ENCODE peak calls at places on chromosome 1, in six cellular contexts. One of them, this sample, is unnamed.

GRCh38 chr1:39080884-39081265 is 54.7 kb downstream of the NDUFS5 start:
- DNase-seq in Panc1: no peak
- DNase-seq in HT-29: no peak
- DNase-seq in hypothalamus: no peak
- DNase-seq in psoas muscle: no peak
- DNase-seq in anterior cingulate cortex: no peak
- DNase-seq in this sample: no peak

GRCh38 chr1:93905734-93906133 is 3.5 kb downstream of the GCLM start:
- DNase-seq in Panc1: no peak
- DNase-seq in HT-29: peak
- DNase-seq in hypothalamus: no peak
- DNase-seq in psoas muscle: no peak
- DNase-seq in anterior cingulate cortex: no peak
- DNase-seq in this sample: no peak

GRCh38 chr1:223731076-223731770 is 18.9 kb downstream of the CAPN2 start:
- DNase-seq in Panc1: no peak
- DNase-seq in HT-29: no peak
- DNase-seq in hypothalamus: peak
- DNase-seq in psoas muscle: peak
- DNase-seq in anterior cingulate cortex: peak
- DNase-seq in this sample: peak

GRCh38 chr1:229710746-229711145 is 84.7 kb downstream of the URB2 start:
- DNase-seq in Panc1: no peak
- DNase-seq in HT-29: no peak
- DNase-seq in hypothalamus: no peak
- DNase-seq in psoas muscle: no peak
- DNase-seq in anterior cingulate cortex: no peak
- DNase-seq in this sample: no peak

GRCh38 chr1:54037476-54037875 is 15.5 kb downstream of the TMEM59 start:
- DNase-seq in Panc1: no peak
- DNase-seq in HT-29: no peak
- DNase-seq in hypothalamus: no peak
- DNase-seq in psoas muscle: no peak
- DNase-seq in anterior cingulate cortex: no peak
- DNase-seq in this sample: peak

GRCh38 chr1:48200166-48200900 is 22.2 kb upstream of the SLC5A9 start:
- DNase-seq in Panc1: no peak
- DNase-seq in HT-29: no peak
- DNase-seq in hypothalamus: no peak
- DNase-seq in psoas muscle: no peak
- DNase-seq in anterior cingulate cortex: no peak
- DNase-seq in this sample: no peak

GRCh38 chr1:234533975-234534876 is 55.2 kb upstream of the TARBP1 start:
- DNase-seq in Panc1: no peak
- DNase-seq in HT-29: no peak
- DNase-seq in hypothalamus: no peak
- DNase-seq in psoas muscle: peak
- DNase-seq in anterior cingulate cortex: peak
- DNase-seq in this sample: peak

GRCh38 chr1:6109688-6110087 is 64.0 kb downstream of the KCNAB2 start:
- DNase-seq in Panc1: no peak
- DNase-seq in HT-29: no peak
- DNase-seq in hypothalamus: no peak
- DNase-seq in psoas muscle: peak
- DNase-seq in anterior cingulate cortex: no peak
- DNase-seq in this sample: no peak

GRCh38 chr1:21468597-21468996 is 28.7 kb downstream of the NBPF3 start:
- DNase-seq in Panc1: no peak
- DNase-seq in HT-29: peak
- DNase-seq in hypothalamus: no peak
- DNase-seq in psoas muscle: no peak
- DNase-seq in anterior cingulate cortex: no peak
- DNase-seq in this sample: no peak

GRCh38 chr1:182681516-182681915 is 2.9 kb downstream of the RGS8 start:
- DNase-seq in Panc1: no peak
- DNase-seq in HT-29: no peak
- DNase-seq in hypothalamus: no peak
- DNase-seq in psoas muscle: no peak
- DNase-seq in anterior cingulate cortex: no peak
- DNase-seq in this sample: no peak

GRCh38 chr1:63813829-63814277 is 40.0 kb downstream of the ROR1 start:
- DNase-seq in Panc1: no peak
- DNase-seq in HT-29: no peak
- DNase-seq in hypothalamus: no peak
- DNase-seq in psoas muscle: no peak
- DNase-seq in anterior cingulate cortex: no peak
- DNase-seq in this sample: no peak

GRCh38 chr1:244171241-244171985 is 120.3 kb downstream of the ZBTB18 start:
- DNase-seq in Panc1: no peak
- DNase-seq in HT-29: no peak
- DNase-seq in hypothalamus: no peak
- DNase-seq in psoas muscle: no peak
- DNase-seq in anterior cingulate cortex: peak
- DNase-seq in this sample: no peak

GRCh38 chr1:203093754-203094410 is 8.1 kb upstream of the MYOG start:
- DNase-seq in Panc1: no peak
- DNase-seq in HT-29: no peak
- DNase-seq in hypothalamus: no peak
- DNase-seq in psoas muscle: no peak
- DNase-seq in anterior cingulate cortex: no peak
- DNase-seq in this sample: no peak

GRCh38 chr1:233375653-233376052 is 48.1 kb downstream of the MAP3K21 start:
- DNase-seq in Panc1: no peak
- DNase-seq in HT-29: no peak
- DNase-seq in hypothalamus: no peak
- DNase-seq in psoas muscle: no peak
- DNase-seq in anterior cingulate cortex: no peak
- DNase-seq in this sample: no peak

GRCh38 chr1:212683357-212683722 is 16.3 kb downstream of the BATF3 start:
- DNase-seq in Panc1: no peak
- DNase-seq in HT-29: no peak
- DNase-seq in hypothalamus: no peak
- DNase-seq in psoas muscle: peak
- DNase-seq in anterior cingulate cortex: no peak
- DNase-seq in this sample: no peak

GRCh38 chr1:197773856-197774255 is 1.4 kb downstream of the DENND1B start:
- DNase-seq in Panc1: no peak
- DNase-seq in HT-29: peak
- DNase-seq in hypothalamus: no peak
- DNase-seq in psoas muscle: no peak
- DNase-seq in anterior cingulate cortex: no peak
- DNase-seq in this sample: no peak

GRCh38 chr1:200473698-200474371 is 64.0 kb upstream of the ZNF281 start:
- DNase-seq in Panc1: no peak
- DNase-seq in HT-29: no peak
- DNase-seq in hypothalamus: no peak
- DNase-seq in psoas muscle: no peak
- DNase-seq in anterior cingulate cortex: no peak
- DNase-seq in this sample: peak

GRCh38 chr1:205075642-205076155 is 8.6 kb downstream of the TMEM81 start:
- DNase-seq in Panc1: no peak
- DNase-seq in HT-29: no peak
- DNase-seq in hypothalamus: no peak
- DNase-seq in psoas muscle: no peak
- DNase-seq in anterior cingulate cortex: no peak
- DNase-seq in this sample: no peak

GRCh38 chr1:235327559-235328270 is at the start of gene ARID4B:
- DNase-seq in Panc1: no peak
- DNase-seq in HT-29: no peak
- DNase-seq in hypothalamus: peak
- DNase-seq in psoas muscle: peak
- DNase-seq in anterior cingulate cortex: no peak
- DNase-seq in this sample: peak

GRCh38 chr1:18575620-18576019 is 55.0 kb upstream of the PAX7 start:
- DNase-seq in Panc1: no peak
- DNase-seq in HT-29: peak
- DNase-seq in hypothalamus: no peak
- DNase-seq in psoas muscle: no peak
- DNase-seq in anterior cingulate cortex: peak
- DNase-seq in this sample: no peak

GRCh38 chr1:88799433-88799832 is 91.9 kb downstream of the GTF2B start:
- DNase-seq in Panc1: no peak
- DNase-seq in HT-29: no peak
- DNase-seq in hypothalamus: no peak
- DNase-seq in psoas muscle: no peak
- DNase-seq in anterior cingulate cortex: no peak
- DNase-seq in this sample: no peak

GRCh38 chr1:236795757-236796719 is 946 bp downstream of the MTR start:
- DNase-seq in Panc1: no peak
- DNase-seq in HT-29: peak
- DNase-seq in hypothalamus: no peak
- DNase-seq in psoas muscle: no peak
- DNase-seq in anterior cingulate cortex: no peak
- DNase-seq in this sample: peak

GRCh38 chr1:70071597-70071996 is 133.8 kb downstream of the LRRC40 start:
- DNase-seq in Panc1: no peak
- DNase-seq in HT-29: no peak
- DNase-seq in hypothalamus: no peak
- DNase-seq in psoas muscle: no peak
- DNase-seq in anterior cingulate cortex: no peak
- DNase-seq in this sample: no peak